ENCODE peak calls at places on chromosomes 7 and 10, in six cellular contexts. O, R, K, S, M and J are unnamed samples.

GRCh38 chr10:35218339-35218955 is 91.8 kb downstream of the CREM start:
- DNase-seq in O (peak), R (peak), M (peak), K (peak), S (peak), J (peak)

GRCh38 chr10:95273393-95274312 is 17.1 kb downstream of the PDLIM1 start:
- DNase-seq in S (no peak), M (no peak), K (no peak), R (peak), O (peak), J (no peak)

GRCh38 chr10:70331486-70332268 is 47.9 kb upstream of the NPFFR1 start:
- DNase-seq in M (peak), K (no peak), R (peak), O (peak), S (no peak), J (peak)

GRCh38 chr10:1050555-1050954 is 1.6 kb upstream of the IDI1 start:
- DNase-seq in O (no peak), S (no peak), M (peak), R (no peak), K (peak), J (peak)

GRCh38 chr7:3159445-3159844 is 115.8 kb upstream of the CARD11 start:
- DNase-seq in R (no peak), K (no peak), S (no peak), M (no peak), O (no peak), J (no peak)

GRCh38 chr10:114402871-114403544 is 1.3 kb downstream of the AFAP1L2 start:
- DNase-seq in M (no peak), K (peak), R (peak), S (no peak), O (peak), J (no peak)

GRCh38 chr7:70615066-70615465 is 516.9 kb upstream of the GALNT17 start:
- DNase-seq in M (no peak), S (no peak), K (no peak), O (no peak), R (no peak), J (no peak)

GRCh38 chr10:13458107-13458761 is 70.6 kb downstream of the BEND7 start:
- DNase-seq in O (peak), R (no peak), M (peak), S (no peak), K (no peak), J (no peak)

GRCh38 chr7:126026421-126027088 is 1096.9 kb upstream of the POT1 start:
- DNase-seq in O (peak), R (no peak), K (peak), S (no peak), M (no peak), J (no peak)

GRCh38 chr10:9634466-9634865 is 1383.2 kb upstream of the CELF2 start:
- DNase-seq in R (peak), K (no peak), S (no peak), M (no peak), O (peak), J (no peak)

GRCh38 chr7:134629445-134629844 is 17.2 kb upstream of the BPGM start:
- DNase-seq in K (no peak), S (no peak), M (no peak), O (no peak), R (no peak), J (no peak)

GRCh38 chr7:155392726-155393570 is 65.0 kb upstream of the EN2 start:
- DNase-seq in O (no peak), R (no peak), M (no peak), K (no peak), S (no peak), J (no peak)

GRCh38 chr7:1169409-1170368 is 9.7 kb upstream of the ZFAND2A start:
- DNase-seq in K (peak), S (peak), R (peak), M (peak), O (peak), J (peak)

GRCh38 chr7:15603124-15603523 is 41.3 kb upstream of the AGMO start:
- DNase-seq in S (no peak), M (no peak), K (no peak), O (peak), R (no peak), J (no peak)

GRCh38 chr10:97540669-97541500 is 31.7 kb upstream of the ANKRD2 start:
- DNase-seq in S (no peak), M (no peak), K (no peak), R (no peak), O (peak), J (no peak)

GRCh38 chr10:73771722-73772279 is 10.0 kb upstream of the CHCHD1 start:
- DNase-seq in K (peak), S (peak), R (peak), M (no peak), O (no peak), J (peak)

GRCh38 chr7:35975851-35976454 is 175.1 kb downstream of the SEPTIN7 start:
- DNase-seq in M (peak), S (no peak), K (peak), R (peak), O (peak), J (peak)

DNA sequence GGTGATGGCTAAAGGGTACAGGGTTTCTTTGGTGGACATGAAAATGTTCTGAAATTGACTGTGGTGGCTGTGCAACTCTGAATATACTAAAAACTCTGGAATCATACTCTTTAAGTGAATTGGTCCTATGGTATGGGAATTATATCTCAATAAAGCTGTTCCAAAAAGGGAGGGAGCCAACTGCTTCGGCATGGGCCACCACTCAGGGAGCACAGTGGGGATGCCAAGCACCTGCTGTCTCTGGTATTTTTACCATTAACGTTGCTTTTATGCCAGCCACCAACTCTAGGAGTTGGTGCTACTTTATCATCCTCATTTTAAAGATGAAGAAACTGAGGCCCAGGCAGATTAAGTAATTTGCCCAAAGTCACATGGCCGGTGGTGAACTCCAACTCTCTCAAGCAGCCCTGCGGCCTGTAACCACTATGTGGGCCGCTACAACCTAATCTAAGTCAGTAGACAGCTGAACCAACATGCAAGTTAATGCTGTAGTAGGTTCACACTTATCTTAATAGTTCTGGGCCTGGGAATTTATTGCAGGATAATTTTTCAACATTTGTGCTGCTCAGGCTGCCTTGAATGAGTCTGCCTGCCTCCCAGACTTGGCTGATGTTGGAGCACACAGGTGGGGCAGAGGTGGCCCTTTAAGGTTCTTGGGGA is 20.8 kb downstream of the SH3PXD2A start:
- DNase-seq in M (no peak), O (no peak), S (no peak), R (no peak), K (no peak), J (no peak)
- H3K27ac ChIP-seq in M (no peak), O (no peak), S (peak), R (no peak), K (no peak), J (no peak)

DNA sequence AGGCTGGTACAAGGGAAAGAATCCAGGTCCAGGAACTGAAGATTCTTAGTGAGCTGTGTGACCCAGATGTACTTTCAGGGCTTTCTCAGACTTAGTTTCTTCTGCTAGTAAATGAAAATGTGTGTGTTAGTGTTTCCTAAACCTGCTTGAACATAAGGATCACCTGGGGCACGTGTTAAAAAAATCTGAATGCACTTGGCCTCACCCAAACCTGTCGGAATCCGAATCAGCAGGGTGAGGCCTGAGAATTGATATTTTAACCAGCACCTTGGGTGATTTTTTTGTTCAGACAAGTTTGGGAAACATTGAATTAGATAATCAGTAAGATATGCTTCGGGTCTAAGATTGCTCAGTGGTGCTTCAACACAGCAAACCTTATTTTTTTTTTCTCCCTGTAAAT is 59.7 kb downstream of the ZNF365 start:
- DNase-seq in K (no peak), O (no peak), S (no peak), R (no peak), M (no peak), J (no peak)
- H3K27ac ChIP-seq in K (no peak), O (no peak), S (peak), R (peak), M (peak), J (no peak)

GRCh38 chr10:105150486-105150885 is 509.4 kb downstream of the SORCS3 start:
- DNase-seq in R (no peak), K (no peak), O (peak), M (no peak), S (no peak), J (no peak)

GRCh38 chr10:105148456-105148855 is 507.4 kb downstream of the SORCS3 start:
- DNase-seq in S (no peak), R (no peak), O (peak), M (no peak), K (no peak), J (no peak)

GRCh38 chr10:105148921-105149320 is 507.8 kb downstream of the SORCS3 start:
- DNase-seq in S (no peak), O (peak), M (no peak), R (no peak), K (no peak), J (no peak)

GRCh38 chr10:105149371-105149871 is 508.3 kb downstream of the SORCS3 start:
- DNase-seq in M (no peak), O (peak), S (no peak), R (no peak), K (no peak), J (no peak)

DNA sequence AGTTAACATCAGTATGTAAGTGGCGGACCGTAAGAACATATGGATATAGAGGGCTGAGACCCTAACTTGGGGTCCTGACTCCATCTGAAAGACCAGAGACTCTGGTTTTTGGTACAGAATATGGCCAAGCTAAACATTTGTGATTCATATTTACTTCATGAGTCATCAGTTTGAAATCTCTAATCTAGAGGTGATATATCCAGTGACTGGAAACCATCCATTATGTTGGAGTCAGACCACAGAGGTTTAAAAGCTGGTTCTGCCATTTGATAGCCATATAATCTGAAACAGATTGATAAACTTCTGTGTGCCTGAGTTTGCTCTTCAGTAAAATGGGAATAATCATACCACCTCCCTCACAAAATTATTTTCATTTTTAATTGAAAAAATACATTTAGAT is 505.3 kb downstream of the SORCS3 start:
- DNase-seq in R (no peak), M (no peak), O (peak), S (no peak), K (no peak), J (no peak)
- H3K27ac ChIP-seq in R (no peak), M (no peak), O (no peak), S (no peak), K (no peak), J (no peak)

GRCh38 chr7:89458076-89458475 is 662.5 kb upstream of the TEX47 start:
- DNase-seq in O (no peak), R (no peak), K (no peak), M (no peak), S (no peak), J (no peak)
- H3K27ac ChIP-seq in O (no peak), R (no peak), K (no peak), M (no peak), S (no peak), J (no peak)

GRCh38 chr7:116226664-116227063 is 16.3 kb downstream of the TES start:
- DNase-seq in R (no peak), M (no peak), O (no peak), K (no peak), S (no peak), J (no peak)

GRCh38 chr7:116229359-116229758 is 19.0 kb downstream of the TES start:
- DNase-seq in S (no peak), O (no peak), R (no peak), K (no peak), M (no peak), J (no peak)

GRCh38 chr7:116227678-116228239 is 17.4 kb downstream of the TES start:
- DNase-seq in R (peak), M (no peak), S (no peak), O (peak), K (no peak), J (no peak)

GRCh38 chr7:116230191-116231005 is 20.1 kb downstream of the TES start:
- DNase-seq in M (no peak), R (no peak), O (no peak), S (no peak), K (no peak), J (no peak)

GRCh38 chr7:116228241-116228640 is 17.9 kb downstream of the TES start:
- DNase-seq in R (no peak), M (no peak), S (no peak), O (no peak), K (no peak), J (no peak)
- H3K27ac ChIP-seq in R (peak), M (no peak), S (peak), O (no peak), K (no peak), J (no peak)

GRCh38 chr7:99098317-99098823 is 45.5 kb downstream of the SMURF1 start:
- DNase-seq in O (no peak), S (no peak), M (no peak), K (no peak), R (no peak), J (no peak)
- H3K27ac ChIP-seq in O (peak), S (no peak), M (peak), K (no peak), R (peak), J (no peak)

DNA sequence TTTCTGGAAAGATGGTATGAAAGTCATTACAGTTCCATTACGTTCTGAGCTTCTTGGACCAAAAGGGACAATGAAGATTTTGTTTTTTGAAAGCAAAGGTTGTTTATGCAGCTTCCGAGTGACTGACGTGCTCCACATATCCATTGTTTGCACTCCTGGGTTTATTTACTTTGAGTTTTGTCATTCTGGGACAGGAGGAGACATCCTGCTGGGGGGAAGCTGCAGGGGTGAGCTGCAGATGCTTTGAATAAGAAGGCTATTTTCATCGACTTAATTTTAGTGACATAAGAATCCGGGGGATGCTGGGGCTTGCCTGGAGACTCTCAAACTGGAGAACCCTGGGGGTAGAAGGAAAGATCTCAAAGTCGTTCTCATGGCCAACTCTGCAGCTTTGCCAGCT is 12.7 kb upstream of the SFMBT2 start:
- DNase-seq in K (peak), M (no peak), R (no peak), S (no peak), O (no peak), J (no peak)
- H3K27ac ChIP-seq in K (no peak), M (no peak), R (no peak), S (no peak), O (no peak), J (no peak)